ENCODE peak calls at places on chromosomes 12 and 14, in ten cellular contexts. K is RWPE2, S is cardiac muscle cell, Q is pancreas, X is mammary epithelial cell, N is thyroid gland, T is esophagus muscularis mucosa, U is psoas muscle, E is fibroblast of lung, V is Peyer's patch. P is an unnamed sample.

GRCh38 chr14:97074860-97075259 is 277.7 kb downstream of the VRK1 start:
- DNase-seq in K (no peak), S (no peak), Q (no peak), X (no peak), N (no peak), T (no peak), U (no peak), E (no peak), V (no peak), P (no peak)

GRCh38 chr12:42862055-42862454 is 272.5 kb upstream of the PRICKLE1 start:
- DNase-seq in K (no peak), S (peak; percentile 13), Q (no peak), X (peak; percentile 18), N (no peak), T (no peak), U (no peak), E (no peak), V (no peak), P (no peak)

GRCh38 chr14:24851837-24852236 is 198.1 kb downstream of the STXBP6 start:
- DNase-seq in K (no peak), S (peak; percentile 56), Q (no peak), X (no peak), N (no peak), T (no peak), U (no peak), E (peak; percentile 34), V (no peak), P (no peak)

GRCh38 chr12:48925218-48925871 is at the start of gene FKBP11:
- DNase-seq in K (peak; percentile 68), S (peak; percentile 60), Q (peak; percentile 70), X (peak; percentile 20), N (peak; percentile 71), T (no peak), U (peak; percentile 77), E (peak; percentile 45), V (peak; percentile 76), P (peak; percentile 34)

GRCh38 chr12:127293507-127294310 is 973.3 kb upstream of the TMEM132C start:
- DNase-seq in K (no peak), S (peak; percentile 41), Q (no peak), X (peak; percentile 69), N (peak; percentile 25), T (no peak), U (peak; percentile 72), E (peak; percentile 18), V (no peak), P (no peak)

GRCh38 chr14:73142216-73142615 is 5.9 kb downstream of the PSEN1 start:
- DNase-seq in K (no peak), S (no peak), Q (no peak), X (no peak), N (no peak), T (no peak), U (no peak), E (no peak), V (no peak), P (no peak)

GRCh38 chr14:89508863-89509262 is 91.8 kb upstream of the FOXN3 start:
- DNase-seq in K (no peak), S (no peak), Q (no peak), X (no peak), N (no peak), T (no peak), U (no peak), E (no peak), V (no peak), P (no peak)

GRCh38 chr12:46260153-46260912 is 8.5 kb downstream of the SLC38A1 start:
- DNase-seq in K (no peak), S (peak; percentile 65), Q (no peak), X (no peak), N (peak; percentile 3), T (no peak), U (no peak), E (peak; percentile 54), V (no peak), P (no peak)

GRCh38 chr14:97977711-97978261 is 1180.6 kb downstream of the VRK1 start:
- DNase-seq in K (peak; percentile 87), S (peak; percentile 6), Q (peak; percentile 66), X (peak; percentile 31), N (peak; percentile 96), T (no peak), U (peak; percentile 77), E (peak; percentile 3), V (peak; percentile 70), P (peak; percentile 81)

GRCh38 chr12:123232472-123232806 is 502 bp downstream of the MPHOSPH9 start:
- DNase-seq in K (no peak), S (no peak), Q (no peak), X (no peak), N (no peak), T (no peak), U (no peak), E (no peak), V (no peak), P (no peak)

GRCh38 chr12:110796952-110797351 is 49.8 kb upstream of the CCDC63 start:
- DNase-seq in K (no peak), S (no peak), Q (no peak), X (peak; percentile 73), N (no peak), T (no peak), U (no peak), E (no peak), V (no peak), P (no peak)

GRCh38 chr12:60704171-60704914 is 1108.5 kb downstream of the SLC16A7 start:
- DNase-seq in K (no peak), S (no peak), Q (no peak), X (no peak), N (no peak), T (no peak), U (no peak), E (no peak), V (no peak), P (no peak)

GRCh38 chr14:72646861-72647528 is 246.9 kb downstream of the DPF3 start:
- DNase-seq in K (no peak), S (peak; percentile 57), Q (no peak), X (no peak), N (no peak), T (peak; percentile 64), U (no peak), E (peak; percentile 92), V (no peak), P (no peak)

DNA sequence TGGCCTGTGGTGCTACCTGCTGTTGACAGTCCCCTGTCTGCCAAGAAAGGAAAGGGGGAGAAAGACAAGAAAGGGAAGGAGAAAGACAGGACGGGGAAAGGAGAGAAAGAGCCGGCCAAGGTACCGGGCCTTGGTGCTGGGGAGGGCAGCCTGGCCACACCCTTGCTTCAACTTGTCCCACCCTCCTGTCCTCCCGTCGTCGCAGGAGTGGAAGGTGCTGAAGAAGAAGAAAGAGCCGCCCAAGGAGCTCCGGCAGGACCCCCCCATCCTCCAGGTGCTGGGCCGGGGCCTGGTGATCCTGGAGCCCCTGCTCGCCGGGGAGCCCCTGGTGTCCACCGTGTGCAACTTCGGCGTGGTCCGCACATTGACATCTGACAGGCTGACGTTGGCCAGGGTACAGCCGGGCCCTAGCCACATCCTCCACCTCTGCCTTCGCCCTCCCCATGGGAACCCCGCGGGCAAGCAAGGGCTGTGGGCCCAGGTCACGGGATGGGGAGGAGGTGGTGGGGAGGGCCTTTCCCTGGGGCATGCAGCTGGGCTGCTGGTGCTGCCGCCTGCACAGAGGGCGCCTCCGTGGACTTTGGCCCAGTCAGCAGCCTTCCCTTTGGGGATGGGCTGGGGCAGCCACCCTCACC is 2.9 kb upstream of the B3GNT4 start:
- DNase-seq in K (no peak), S (no peak), Q (no peak), X (no peak), N (no peak), T (no peak), U (no peak), E (no peak), V (no peak), P (no peak)
- TF ChIP-seq CTCF in K (no peak), S (no peak), Q (no peak), X (no peak), N (no peak), T (no peak), U (no peak), E (no peak), V (no peak), P (no peak)

GRCh38 chr12:54136844-54137580 is 51.8 kb downstream of the SMUG1 start:
- DNase-seq in K (no peak), S (no peak), Q (no peak), X (no peak), N (no peak), T (no peak), U (no peak), E (no peak), V (no peak), P (no peak)

GRCh38 chr12:54141534-54142475 is 47.0 kb downstream of the SMUG1 start:
- DNase-seq in K (no peak), S (peak; percentile 26), Q (no peak), X (no peak), N (peak; percentile 51), T (no peak), U (no peak), E (no peak), V (no peak), P (peak; percentile 34)

GRCh38 chr12:54140958-54141388 is 47.8 kb downstream of the SMUG1 start:
- DNase-seq in K (no peak), S (peak; percentile 14), Q (no peak), X (no peak), N (peak; percentile 5), T (no peak), U (peak; percentile 68), E (no peak), V (no peak), P (peak; percentile 40)

GRCh38 chr12:54138219-54138618 is 50.6 kb downstream of the SMUG1 start:
- DNase-seq in K (no peak), S (no peak), Q (no peak), X (no peak), N (no peak), T (no peak), U (no peak), E (no peak), V (no peak), P (no peak)

DNA sequence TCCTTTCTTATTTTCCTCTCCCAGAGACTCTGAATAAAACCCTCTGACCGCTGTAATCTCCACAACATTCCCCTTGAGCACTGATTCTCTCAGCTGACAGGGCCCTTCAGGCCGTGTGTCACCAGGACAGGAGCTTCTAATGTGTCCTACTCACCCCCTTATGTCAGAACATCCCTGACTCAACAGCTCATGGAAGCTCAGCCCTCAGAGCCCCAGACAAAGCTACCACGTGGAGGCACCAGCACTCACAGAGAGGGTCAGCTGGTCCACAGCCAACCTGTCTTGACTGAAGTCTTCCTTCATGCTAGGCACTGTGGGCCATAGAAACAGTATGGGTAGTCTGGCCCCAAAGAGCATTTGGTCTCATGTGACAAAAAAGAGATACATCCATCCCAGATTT is 49.8 kb downstream of the SMUG1 start:
- DNase-seq in K (no peak), S (no peak), Q (no peak), X (no peak), N (no peak), T (no peak), U (no peak), E (no peak), V (no peak), P (no peak)
- H3K4me1 ChIP-seq in K (no peaks in the 10 kb centered on the region), S (peaks cover 8% of the 10 kb centered on the region), Q (no peaks in the 10 kb centered on the region), X (no peaks in the 10 kb centered on the region), N (peaks cover 21% of the 10 kb centered on the region), T (peaks cover 28% of the 10 kb centered on the region), U (no peaks in the 10 kb centered on the region), E (no peaks in the 10 kb centered on the region), V (no peaks in the 10 kb centered on the region), P (peaks cover 4% of the 10 kb centered on the region)

GRCh38 chr12:74349925-74350324 is 187.7 kb upstream of the ATXN7L3B start:
- DNase-seq in K (no peak), S (no peak), Q (no peak), X (no peak), N (no peak), T (no peak), U (no peak), E (no peak), V (no peak), P (no peak)
- H3K4me3 ChIP-seq in K (no peak overlapping the region), S (no peak overlapping the region), Q (no peak overlapping the region), X (no peak overlapping the region), N (no peak overlapping the region), T (no peak overlapping the region), U (no peak overlapping the region), E (no peak overlapping the region), V (no peak overlapping the region), P (no peak overlapping the region)

GRCh38 chr12:90102957-90103652 is 394.5 kb upstream of the ATP2B1 start:
- DNase-seq in K (no peak), S (peak; percentile 62), Q (no peak), X (peak; percentile 43), N (no peak), T (no peak), U (no peak), E (peak; percentile 67), V (peak; percentile 20), P (no peak)
- TF ChIP-seq CTCF in K (peak; percentile 78), S (peak; percentile 66), Q (peak; percentile 18), X (peak; percentile 44), N (no peak), T (peak; percentile 39), U (peak; percentile 45), E (peak; percentile 70), V (peak; percentile 62), P (peak; percentile 31)